ENCODE peak calls at places on chromosomes 5 and 9, in six cellular contexts. P is upper lobe of left lung; W is CD8-positive, alpha-beta T cell; N is keratinocyte; U is endothelial cell; A is fibroblast of villous mesenchyme. X is an unnamed sample.
A peak's percentile ranks its signal among the peaks of the same experiment; 100 is the strongest.

GRCh38 chr5:123722451-123722850 is 210.5 kb downstream of the CSNK1G3 start:
- DNase-seq in P (no peak), W (no peak), N (no peak), U (no peak), A (no peak), X (no peak)

GRCh38 chr5:167207081-167207480 is 1084.4 kb upstream of the WWC1 start:
- DNase-seq in P (no peak), W (no peak), N (no peak), U (no peak), A (peak; percentile 14), X (no peak)

GRCh38 chr5:58922392-58923171 is 339.7 kb downstream of the RAB3C start:
- DNase-seq in P (peak; percentile 58), W (no peak), N (no peak), U (no peak), A (no peak), X (no peak)

GRCh38 chr9:137745541-137745991 is 126.8 kb downstream of the EHMT1 start:
- DNase-seq in P (no peak), W (no peak), N (no peak), U (no peak), A (no peak), X (peak; percentile 38)

GRCh38 chr5:39158127-39158593 is 61.2 kb downstream of the FYB1 start:
- DNase-seq in P (peak; percentile 40), W (no peak), N (no peak), U (no peak), A (no peak), X (no peak)

GRCh38 chr9:96420468-96421219 is 2.5 kb upstream of the ZNF367 start:
- DNase-seq in P (no peak), W (no peak), N (peak; percentile 95), U (no peak), A (peak; percentile 72), X (peak; percentile 98)

GRCh38 chr9:133968428-133968827 is 23.7 kb downstream of the VAV2 start:
- DNase-seq in P (no peak), W (no peak), N (no peak), U (no peak), A (no peak), X (no peak)

GRCh38 chr9:652896-653295 is 188.6 kb upstream of the DMRT1 start:
- DNase-seq in P (peak; percentile 49), W (no peak), N (no peak), U (no peak), A (peak; percentile 83), X (no peak)

GRCh38 chr9:36276840-36277239 is 18.6 kb upstream of the GNE start:
- DNase-seq in P (no peak), W (no peak), N (no peak), U (no peak), A (peak; percentile 86), X (peak; percentile 76)

GRCh38 chr5:149959406-149960236 is 937 bp upstream of the SLC26A2 start:
- DNase-seq in P (no peak), W (peak; percentile 48), N (peak; percentile 88), U (peak; percentile 25), A (peak; percentile 69), X (no peak)

GRCh38 chr5:169814522-169814921 is 165.8 kb downstream of the INSYN2B start:
- DNase-seq in P (no peak), W (no peak), N (no peak), U (no peak), A (no peak), X (no peak)

GRCh38 chr5:80659111-80659510 is 4.3 kb upstream of the DHFR start:
- DNase-seq in P (no peak), W (no peak), N (no peak), U (no peak), A (peak; percentile 55), X (no peak)

GRCh38 chr5:39194466-39195136 is 24.8 kb downstream of the FYB1 start:
- DNase-seq in P (no peak), W (no peak), N (no peak), U (no peak), A (peak; percentile 88), X (no peak)

GRCh38 chr5:35009657-35010056 is 38.1 kb downstream of the AGXT2 start:
- DNase-seq in P (no peak), W (no peak), N (no peak), U (no peak), A (peak; percentile 71), X (no peak)

GRCh38 chr5:76425940-76426339 is 22.9 kb downstream of the IQGAP2 start:
- DNase-seq in P (no peak), W (no peak), N (no peak), U (no peak), A (no peak), X (no peak)

GRCh38 chr5:14440598-14441401 is 140.8 kb upstream of the OTULINL start:
- DNase-seq in P (no peak), W (no peak), N (no peak), U (no peak), A (peak; percentile 96), X (no peak)

GRCh38 chr5:138639326-138639725 is 64.1 kb upstream of the HSPA9 start:
- DNase-seq in P (no peak), W (no peak), N (no peak), U (no peak), A (no peak), X (no peak)

GRCh38 chr5:71731015-71731414 is 11.9 kb downstream of the CARTPT start:
- DNase-seq in P (no peak), W (no peak), N (no peak), U (no peak), A (no peak), X (no peak)

GRCh38 chr9:96497117-96497399 is 47.1 kb downstream of the HABP4 start:
- DNase-seq in P (no peak), W (no peak), N (no peak), U (no peak), A (no peak), X (no peak)

GRCh38 chr9:89153618-89154017 is 25.0 kb downstream of the SHC3 start:
- DNase-seq in P (peak; percentile 56), W (no peak), N (peak; percentile 33), U (no peak), A (peak; percentile 31), X (peak; percentile 73)

GRCh38 chr9:93963969-93964368 is 8.8 kb upstream of the BARX1 start:
- DNase-seq in P (peak; percentile 10), W (peak; percentile 37), N (no peak), U (no peak), A (no peak), X (no peak)

GRCh38 chr9:133955821-133956411 is 36.2 kb downstream of the VAV2 start:
- DNase-seq in P (no peak), W (peak; percentile 60), N (no peak), U (peak; percentile 64), A (peak; percentile 57), X (no peak)

GRCh38 chr9:18260527-18260926 is 213.4 kb upstream of the ADAMTSL1 start:
- DNase-seq in P (no peak), W (no peak), N (no peak), U (no peak), A (peak; percentile 50), X (peak; percentile 34)

GRCh38 chr5:50727149-50727496 is 60.7 kb downstream of the PARP8 start:
- DNase-seq in P (peak; percentile 63), W (no peak), N (peak; percentile 9), U (no peak), A (peak; percentile 11), X (no peak)

GRCh38 chr5:14472986-14473567 is 108.5 kb upstream of the OTULINL start:
- DNase-seq in P (no peak), W (no peak), N (no peak), U (no peak), A (no peak), X (no peak)

GRCh38 chr5:135999396-136000139 is 29.2 kb upstream of the TGFBI start:
- DNase-seq in P (peak; percentile 28), W (no peak), N (no peak), U (no peak), A (peak; percentile 85), X (peak; percentile 79)

GRCh38 chr5:124747770-124748686 is 1.6 kb upstream of the ZNF608 start:
- DNase-seq in P (no peak), W (no peak), N (no peak), U (no peak), A (peak; percentile 40), X (no peak)

GRCh38 chr5:156354571-156354970 is 27.6 kb downstream of the SGCD start:
- DNase-seq in P (no peak), W (no peak), N (no peak), U (no peak), A (no peak), X (no peak)

GRCh38 chr9:137498720-137499150 is 39.6 kb upstream of the NSMF start:
- DNase-seq in P (no peak), W (no peak), N (no peak), U (no peak), A (no peak), X (no peak)

GRCh38 chr9:87714819-87715218 is 11.1 kb upstream of the CTSL start:
- DNase-seq in P (peak; percentile 66), W (no peak), N (no peak), U (no peak), A (peak; percentile 97), X (no peak)

GRCh38 chr5:61357745-61358144 is 25.7 kb downstream of the ZSWIM6 start:
- DNase-seq in P (no peak), W (no peak), N (no peak), U (peak; percentile 30), A (no peak), X (no peak)
- TF ChIP-seq CTCF in P (no peak), W (peak; percentile 39), N (peak; percentile 43), U (peak; percentile 75), A (peak; percentile 36), X (peak; percentile 42)

GRCh38 chr5:41537581-41537980 is 27.2 kb upstream of the PLCXD3 start:
- DNase-seq in P (no peak), W (no peak), N (no peak), U (no peak), A (no peak), X (no peak)

GRCh38 chr5:41542183-41542582 is 31.8 kb upstream of the PLCXD3 start:
- DNase-seq in P (no peak), W (no peak), N (no peak), U (no peak), A (no peak), X (no peak)

GRCh38 chr5:41539454-41539853 is 29.1 kb upstream of the PLCXD3 start:
- DNase-seq in P (no peak), W (no peak), N (no peak), U (no peak), A (no peak), X (no peak)
- TF ChIP-seq CTCF in P (no peak), W (no peak), N (no peak), U (no peak), A (no peak), X (no peak)

DNA sequence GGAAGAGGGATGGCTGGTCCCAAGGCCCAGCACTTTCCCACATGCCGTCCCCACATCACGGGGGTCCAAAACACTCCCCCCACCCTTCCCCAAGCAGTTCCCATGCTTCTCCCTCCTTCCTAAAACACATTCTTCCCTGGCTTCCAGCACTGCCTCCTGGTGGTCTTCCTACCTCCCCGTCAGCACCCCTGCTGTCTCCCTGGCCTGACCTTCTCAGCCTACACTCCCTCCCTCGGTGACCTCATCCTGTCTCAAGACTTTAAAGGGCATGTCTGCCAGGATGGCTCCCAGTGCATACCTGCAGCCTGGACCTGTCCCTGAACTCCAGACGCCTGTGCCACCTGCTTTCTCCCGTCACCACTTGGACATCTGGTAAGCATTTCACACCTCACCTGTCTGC is 4.3 kb upstream of the NCS1 start:
- DNase-seq in P (no peak), W (no peak), N (no peak), U (no peak), A (no peak), X (no peak)
- TF ChIP-seq CTCF in P (no peak), W (no peak), N (no peak), U (no peak), A (peak; percentile 10), X (peak; percentile 7)

GRCh38 chr5:36777105-36777757 is 99.3 kb upstream of the NIPBL start:
- DNase-seq in P (no peak), W (no peak), N (no peak), U (peak; percentile 56), A (peak; percentile 44), X (no peak)
- TF ChIP-seq CTCF in P (peak; percentile 38), W (no peak), N (no peak), U (no peak), A (peak; percentile 65), X (peak; percentile 38)

GRCh38 chr9:91718071-91718470 is 232.0 kb downstream of the ROR2 start:
- DNase-seq in P (no peak), W (no peak), N (no peak), U (no peak), A (no peak), X (no peak)
- TF ChIP-seq CTCF in P (no peak), W (no peak), N (no peak), U (no peak), A (no peak), X (no peak)